ENCODE peak calls at places on chromosomes 5 and 9, in seven cellular contexts. Y, V, U, N, E, Z and F are unnamed samples.

GRCh38 chr5:103918668-103919367 is 356.2 kb upstream of the NUDT12 start:
- DNase-seq in Y (no peak), U (peak; percentile 62), E (no peak), N (no peak), V (peak; percentile 68), Z (no peak), F (no peak)

GRCh38 chr9:101530076-101530711 is 3.5 kb upstream of the RNF20 start:
- DNase-seq in E (peak; percentile 77), V (peak; percentile 82), Z (peak; percentile 62), U (peak; percentile 80), N (peak; percentile 62), Y (peak; percentile 74), F (peak; percentile 48)

GRCh38 chr5:157464518-157465171 is 4.6 kb downstream of the NIPAL4 start:
- DNase-seq in V (no peak), Y (no peak), U (peak; percentile 68), Z (no peak), E (peak; percentile 42), N (peak; percentile 88), F (peak; percentile 62)

GRCh38 chr5:174413520-174414314 is 310.7 kb upstream of the MSX2 start:
- DNase-seq in V (no peak), Y (no peak), E (no peak), Z (no peak), U (no peak), N (no peak), F (no peak)

GRCh38 chr5:172235827-172236749 is 42.1 kb downstream of the EFCAB9 start:
- DNase-seq in E (peak; percentile 70), U (no peak), Y (peak; percentile 47), V (no peak), N (no peak), Z (no peak), F (no peak)

GRCh38 chr5:128665747-128666355 is 127.8 kb upstream of the FBN2 start:
- DNase-seq in E (no peak), Y (no peak), V (no peak), N (no peak), Z (no peak), U (no peak), F (no peak)

GRCh38 chr9:128020692-128021091 is 39.9 kb upstream of the EEIG1 start:
- DNase-seq in E (no peak), Z (no peak), Y (no peak), N (no peak), U (no peak), V (no peak), F (no peak)

GRCh38 chr5:159768243-159768642 is 148.0 kb upstream of the ADRA1B start:
- DNase-seq in Z (no peak), U (no peak), E (no peak), Y (no peak), N (no peak), V (peak; percentile 82), F (no peak)

GRCh38 chr5:150671509-150672236 is 10.6 kb downstream of the MYOZ3 start:
- DNase-seq in Y (no peak), E (no peak), U (no peak), N (no peak), V (peak; percentile 32), Z (no peak), F (peak; percentile 31)

GRCh38 chr5:102547659-102548058 is 48.9 kb upstream of the SLCO6A1 start:
- DNase-seq in E (no peak), N (no peak), U (no peak), Z (no peak), V (no peak), Y (no peak), F (no peak)

GRCh38 chr9:107193251-107193650 is 89.8 kb upstream of the RAD23B start:
- DNase-seq in Y (no peak), N (no peak), U (no peak), V (no peak), Z (no peak), E (no peak), F (no peak)

GRCh38 chr9:72041775-72042194 is 18.6 kb downstream of the C9orf57 start:
- DNase-seq in Y (peak; percentile 58), E (no peak), N (peak; percentile 66), V (no peak), U (peak; percentile 53), Z (no peak), F (peak; percentile 36)

GRCh38 chr9:6047020-6047419 is 31.6 kb upstream of the RANBP6 start:
- DNase-seq in E (no peak), V (no peak), Y (no peak), Z (no peak), U (no peak), N (no peak), F (no peak)

GRCh38 chr9:135015096-135015495 is 72.4 kb upstream of the OLFM1 start:
- DNase-seq in E (no peak), N (no peak), Y (no peak), U (no peak), V (no peak), Z (no peak), F (no peak)

GRCh38 chr9:85332487-85332886 is 409.3 kb downstream of the AGTPBP1 start:
- DNase-seq in Y (no peak), Z (no peak), U (peak; percentile 41), V (peak; percentile 59), N (no peak), E (no peak), F (no peak)
- TF ChIP-seq CTCF in Y (no peak), Z (no peak), U (peak; percentile 52), V (peak; percentile 57), N (no peak), E (no peak), F (no peak)

DNA sequence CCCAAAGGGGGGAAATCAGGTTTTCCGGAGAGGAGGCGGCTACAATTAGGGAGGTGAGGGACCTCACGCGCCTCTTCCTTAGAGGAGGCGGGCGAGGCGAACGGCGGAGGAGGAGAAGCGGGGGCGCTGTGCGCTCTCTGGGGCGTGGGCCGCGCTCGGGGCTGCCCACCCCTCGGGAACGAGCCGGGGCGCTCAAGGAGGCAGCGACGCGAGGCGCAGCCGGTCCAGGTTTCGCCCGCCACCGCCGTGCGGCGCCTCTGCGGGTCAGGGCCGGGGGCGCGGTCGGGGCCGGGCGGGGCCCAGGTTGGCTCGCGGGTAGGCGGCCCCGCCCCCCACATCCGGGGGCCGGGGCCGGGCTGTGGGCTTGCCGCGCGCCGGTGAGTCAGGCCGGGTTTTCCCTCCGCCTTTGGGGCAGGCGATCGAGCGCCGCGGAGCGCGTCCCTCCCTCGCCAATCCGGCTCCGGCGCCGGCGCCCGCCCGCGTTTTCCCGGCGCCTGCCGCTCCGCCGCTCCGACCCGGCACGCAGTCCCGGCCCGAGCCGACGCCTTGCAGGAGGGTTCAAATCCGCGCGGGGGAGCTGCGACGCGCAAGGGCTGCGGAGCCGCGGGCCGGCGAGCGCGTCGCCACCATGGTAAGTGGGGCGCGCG is at the start of gene N4BP3:
- DNase-seq in Y (peak; percentile 79), V (peak; percentile 96), N (no peak), Z (peak; percentile 85), U (peak; percentile 72), E (peak; percentile 79), F (no peak)
- H3K27ac ChIP-seq in Y (no peak within 1 kb of the TSS), V (no peak within 1 kb of the TSS), N (no peak within 1 kb of the TSS), Z (peak within 1 kb of the TSS; percentile 87), U (no peak within 1 kb of the TSS), E (peak within 1 kb of the TSS; percentile 64), F (peak within 1 kb of the TSS; percentile 51)

DNA sequence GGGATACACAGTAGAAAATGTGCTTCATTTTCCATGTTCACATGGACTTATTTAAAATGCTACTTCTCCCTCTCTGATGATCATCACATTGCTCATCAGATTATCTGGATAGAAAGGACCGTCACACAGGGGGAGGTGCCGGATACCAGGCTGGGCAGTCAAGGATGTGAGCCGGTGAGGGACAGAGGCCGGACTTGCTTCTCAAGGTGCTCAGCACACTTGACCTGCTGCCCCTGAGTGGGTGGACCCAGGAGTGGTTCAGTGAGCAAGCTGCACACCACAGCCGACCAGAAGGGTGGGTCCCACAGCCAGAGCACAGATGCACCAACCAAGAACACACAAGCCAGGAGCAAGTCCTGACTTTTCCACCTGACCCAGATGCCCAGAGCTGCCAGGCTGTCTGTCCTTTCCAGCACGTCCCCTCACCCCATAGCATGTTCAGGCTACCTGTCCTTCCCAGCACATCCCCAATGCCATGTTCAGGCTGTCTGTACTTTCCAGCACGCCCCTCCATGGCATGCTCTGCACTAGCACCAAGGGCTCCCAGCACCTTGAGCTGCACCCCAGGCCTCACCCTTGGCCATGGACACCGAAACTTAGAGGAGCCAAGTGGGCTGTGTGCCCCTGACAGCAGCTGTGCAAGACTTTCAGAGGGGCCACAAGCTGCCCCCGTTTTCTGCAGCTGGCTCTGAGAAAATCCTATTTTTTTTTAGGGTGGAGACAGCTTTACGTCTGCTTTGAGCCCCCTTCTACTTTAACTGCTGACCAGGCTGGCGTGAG is 77.8 kb downstream of the SECISBP2 start:
- DNase-seq in E (no peak), N (no peak), Y (no peak), Z (no peak), V (no peak), U (no peak), F (no peak)
- H3K36me3 ChIP-seq in E (peaks cover 5% of the 10 kb centered on the region), N (no peaks in the 10 kb centered on the region), Y (no peaks in the 10 kb centered on the region), Z (no peaks in the 10 kb centered on the region), V (no peaks in the 10 kb centered on the region), U (no peaks in the 10 kb centered on the region), F (no peaks in the 10 kb centered on the region)

DNA sequence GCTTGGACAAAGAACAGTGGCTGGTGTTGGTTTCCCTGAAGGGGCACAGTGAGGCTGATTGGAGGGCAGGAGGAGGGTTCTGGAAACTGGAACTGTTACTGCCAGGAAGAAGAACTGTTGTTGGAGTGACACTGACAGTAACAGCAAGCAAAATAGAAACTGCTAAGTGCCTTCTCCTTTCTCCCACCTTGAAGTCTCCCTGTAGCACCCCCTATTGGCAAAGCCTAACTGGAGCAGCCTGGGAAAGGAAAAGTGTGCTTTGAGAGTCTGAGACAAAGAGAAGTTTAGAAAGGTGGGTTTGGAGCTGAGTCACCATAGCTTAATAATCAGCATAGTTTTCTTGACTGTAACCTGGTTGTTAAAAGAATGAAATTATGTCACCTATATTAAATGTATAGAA is 2.5 kb upstream of the TMEM174 start:
- DNase-seq in N (no peak), Y (no peak), E (peak; percentile 36), U (peak; percentile 68), V (peak; percentile 73), Z (no peak), F (no peak)
- TF ChIP-seq CTCF in N (no peak), Y (peak; percentile 15), E (peak; percentile 54), U (peak; percentile 81), V (peak; percentile 80), Z (no peak), F (no peak)

GRCh38 chr5:14234204-14234603 is 91.1 kb downstream of the TRIO start:
- DNase-seq in V (no peak), Z (no peak), E (no peak), Y (no peak), U (no peak), N (no peak), F (no peak)
- H3K27ac ChIP-seq in V (no peak overlapping the region), Z (no peak overlapping the region), E (no peak overlapping the region), Y (no peak overlapping the region), U (no peak overlapping the region), N (no peak overlapping the region), F (no peak overlapping the region)

DNA sequence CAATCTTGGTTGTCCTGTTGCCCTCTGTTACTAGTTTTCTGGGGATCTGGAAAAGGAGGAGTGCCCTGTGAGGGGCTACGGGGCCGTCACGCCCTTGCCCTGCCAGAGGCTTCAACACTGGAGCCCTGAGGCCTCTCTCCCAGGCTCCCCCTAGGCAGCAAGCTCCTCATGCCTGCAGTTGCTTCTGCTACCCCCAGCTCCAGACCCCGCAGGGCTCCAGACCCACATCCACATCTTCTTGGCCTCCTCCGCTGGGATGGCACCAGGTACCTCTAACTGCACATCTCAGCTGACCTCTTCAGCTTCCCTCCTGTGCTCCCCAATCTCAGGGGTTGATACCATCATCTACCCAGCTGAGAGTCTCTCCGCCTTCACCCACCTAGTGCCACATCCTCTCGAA is 116.0 kb downstream of the ZNF354C start:
- DNase-seq in E (no peak), Y (no peak), V (no peak), U (no peak), N (no peak), Z (no peak), F (no peak)
- H3K36me3 ChIP-seq in E (no peaks in the 10 kb centered on the region), Y (no peaks in the 10 kb centered on the region), V (no peaks in the 10 kb centered on the region), U (no peaks in the 10 kb centered on the region), N (no peaks in the 10 kb centered on the region), Z (no peaks in the 10 kb centered on the region), F (no peaks in the 10 kb centered on the region)